ENCODE peak calls at places on chromosomes 5 and 9, in nine cellular contexts. N is adrenal gland; E is brain microvascular endothelial cell; A is heart right ventricle; V is breast epithelium; L is CD8-positive, alpha-beta T cell; X is Calu3; D is body of pancreas; C is progenitor cell of endocrine pancreas. B is an unnamed sample.

GRCh38 chr5:156589859-156590216 is 260.3 kb upstream of the PPP1R2B start:
- DNase-seq in N (no peak), E (no peak), A (no peak), V (no peak), L (no peak), X (no peak), D (no peak), C (no peak), B (no peak)

GRCh38 chr5:16453609-16454008 is 12.0 kb downstream of the ZNF622 start:
- DNase-seq in N (no peak), E (no peak), A (no peak), V (no peak), L (no peak), X (no peak), D (no peak), C (no peak), B (no peak)

GRCh38 chr9:34992376-34992951 is 2.9 kb downstream of the DNAJB5 start:
- DNase-seq in N (peak), E (peak), A (peak), V (no peak), L (no peak), X (no peak), D (peak), C (no peak), B (no peak)

GRCh38 chr5:78544531-78545200 is 103.9 kb downstream of the LHFPL2 start:
- DNase-seq in N (peak), E (peak), A (peak), V (no peak), L (no peak), X (no peak), D (no peak), C (no peak), B (no peak)

GRCh38 chr9:133476036-133476435 is 2.9 kb downstream of the SLC2A6 start:
- DNase-seq in N (no peak), E (no peak), A (no peak), V (no peak), L (no peak), X (no peak), D (no peak), C (no peak), B (no peak)

GRCh38 chr9:38641985-38642864 is 21.8 kb upstream of the ANKRD18A start:
- DNase-seq in N (peak), E (peak), A (no peak), V (no peak), L (no peak), X (peak), D (peak), C (no peak), B (no peak)

GRCh38 chr9:130437011-130437784 is 7.6 kb upstream of the ASS1 start:
- DNase-seq in N (no peak), E (no peak), A (no peak), V (no peak), L (no peak), X (no peak), D (no peak), C (no peak), B (no peak)

GRCh38 chr5:112276996-112277395 is 142.1 kb downstream of the EPB41L4A start:
- DNase-seq in N (no peak), E (no peak), A (no peak), V (no peak), L (no peak), X (no peak), D (no peak), C (no peak), B (no peak)

GRCh38 chr9:98321269-98321668 is 65.8 kb upstream of the TBC1D2 start:
- DNase-seq in N (no peak), E (no peak), A (no peak), V (no peak), L (no peak), X (no peak), D (no peak), C (no peak), B (no peak)

GRCh38 chr9:88773627-88774244 is 217.5 kb upstream of the S1PR3 start:
- DNase-seq in N (no peak), E (peak), A (no peak), V (no peak), L (no peak), X (no peak), D (no peak), C (no peak), B (no peak)

GRCh38 chr5:125699860-125700259 is 723.3 kb upstream of the GRAMD2B start:
- DNase-seq in N (no peak), E (no peak), A (no peak), V (no peak), L (no peak), X (no peak), D (no peak), C (no peak), B (no peak)

GRCh38 chr5:71589903-71590302 is 2.8 kb downstream of the MCCC2 start:
- DNase-seq in N (no peak), E (no peak), A (no peak), V (no peak), L (no peak), X (no peak), D (no peak), C (no peak), B (no peak)

GRCh38 chr5:155794801-155795200 is 532.2 kb upstream of the SGCD start:
- DNase-seq in N (no peak), E (no peak), A (no peak), V (no peak), L (no peak), X (no peak), D (no peak), C (no peak), B (no peak)

GRCh38 chr9:122998448-122998847 is 35.0 kb upstream of the GPR21 start:
- DNase-seq in N (no peak), E (no peak), A (no peak), V (no peak), L (no peak), X (no peak), D (no peak), C (no peak), B (no peak)

GRCh38 chr5:437281-437771 is 5.7 kb upstream of the EXOC3 start:
- DNase-seq in N (no peak), E (no peak), A (no peak), V (peak), L (no peak), X (no peak), D (no peak), C (no peak), B (peak)

GRCh38 chr9:11086561-11086960 is 473.8 kb upstream of the PTPRD start:
- DNase-seq in N (no peak), E (peak), A (no peak), V (no peak), L (no peak), X (no peak), D (no peak), C (no peak), B (no peak)

GRCh38 chr5:40106847-40107246 is 572.9 kb upstream of the PTGER4 start:
- DNase-seq in N (no peak), E (no peak), A (no peak), V (no peak), L (no peak), X (no peak), D (no peak), C (no peak), B (no peak)

GRCh38 chr5:27315541-27316282 is 277.3 kb upstream of the CDH9 start:
- DNase-seq in N (no peak), E (peak), A (no peak), V (no peak), L (no peak), X (no peak), D (no peak), C (no peak), B (no peak)

GRCh38 chr5:137747848-137748247 is 6.3 kb downstream of the HNRNPA0 start:
- DNase-seq in N (peak), E (no peak), A (no peak), V (no peak), L (no peak), X (no peak), D (no peak), C (no peak), B (no peak)

GRCh38 chr9:6598249-6598725 is 47.2 kb downstream of the GLDC start:
- DNase-seq in N (no peak), E (no peak), A (no peak), V (no peak), L (no peak), X (no peak), D (no peak), C (no peak), B (no peak)

GRCh38 chr9:99074902-99075245 is 30.0 kb upstream of the TGFBR1 start:
- DNase-seq in N (no peak), E (no peak), A (no peak), V (no peak), L (no peak), X (no peak), D (no peak), C (no peak), B (no peak)

GRCh38 chr5:91219803-91220371 is 163.2 kb downstream of the ARRDC3 start:
- DNase-seq in N (peak), E (peak), A (no peak), V (no peak), L (no peak), X (peak), D (no peak), C (no peak), B (no peak)

GRCh38 chr5:127536687-127537086 is 19.2 kb downstream of the PRRC1 start:
- DNase-seq in N (no peak), E (no peak), A (no peak), V (no peak), L (no peak), X (no peak), D (no peak), C (no peak), B (no peak)

GRCh38 chr5:90902681-90903386 is 344.2 kb downstream of the ADGRV1 start:
- DNase-seq in N (no peak), E (no peak), A (no peak), V (no peak), L (no peak), X (no peak), D (no peak), C (no peak), B (no peak)

GRCh38 chr5:74173665-74174064 is 466.9 kb downstream of the ENC1 start:
- DNase-seq in N (no peak), E (no peak), A (no peak), V (no peak), L (no peak), X (no peak), D (no peak), C (no peak), B (no peak)

GRCh38 chr9:94623253-94623652 is 16.1 kb downstream of the FBP1 start:
- DNase-seq in N (no peak), E (no peak), A (no peak), V (peak), L (no peak), X (peak), D (peak), C (peak), B (no peak)

GRCh38 chr5:407801-408268 is 35.1 kb upstream of the EXOC3 start:
- DNase-seq in N (no peak), E (no peak), A (no peak), V (no peak), L (no peak), X (no peak), D (no peak), C (no peak), B (no peak)

GRCh38 chr9:132125361-132125760 is 36.5 kb upstream of the NTNG2 start:
- DNase-seq in N (no peak), E (no peak), A (no peak), V (no peak), L (no peak), X (no peak), D (no peak), C (no peak), B (no peak)

GRCh38 chr5:38434981-38435710 is 121.3 kb downstream of the LIFR start:
- DNase-seq in N (no peak), E (no peak), A (no peak), V (no peak), L (no peak), X (no peak), D (no peak), C (no peak), B (no peak)

GRCh38 chr9:134059188-134059641 is 8.6 kb downstream of the BRD3 start:
- DNase-seq in N (peak), E (no peak), A (no peak), V (no peak), L (no peak), X (no peak), D (no peak), C (peak), B (peak)

GRCh38 chr5:43301653-43302091 is 11.5 kb downstream of the HMGCS1 start:
- DNase-seq in N (no peak), E (no peak), A (no peak), V (no peak), L (no peak), X (no peak), D (no peak), C (no peak), B (no peak)

DNA sequence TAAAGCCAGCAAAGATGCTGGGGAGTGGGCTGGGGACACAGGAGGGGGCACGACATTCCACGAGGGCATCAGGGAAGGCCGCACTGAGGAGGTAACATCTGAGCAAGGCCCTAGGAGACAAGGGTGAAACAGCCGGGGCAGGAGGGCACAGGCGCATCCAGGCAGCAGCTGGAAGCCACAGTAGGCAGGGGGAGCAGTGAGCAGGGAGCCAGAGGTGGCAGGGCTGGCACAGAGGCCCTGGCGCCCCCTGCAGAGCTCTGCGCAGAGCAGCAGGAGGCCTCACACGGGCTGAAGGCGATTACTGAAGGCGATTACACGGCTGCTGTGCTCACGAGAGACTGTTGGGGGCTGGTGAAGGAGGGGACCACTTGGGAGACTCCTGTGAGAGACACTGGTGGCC is 15.4 kb downstream of the LMAN2 start:
- DNase-seq in N (no peak), E (no peak), A (no peak), V (no peak), L (no peak), X (peak), D (no peak), C (no peak), B (no peak)
- TF ChIP-seq CTCF in N (no peak), E (peak), A (no peak), V (no peak), L (no peak), X (peak), D (peak), C (peak), B (no peak)

GRCh38 chr5:33509036-33509435 is 68.3 kb downstream of the TARS1 start:
- DNase-seq in N (no peak), E (no peak), A (no peak), V (no peak), L (no peak), X (no peak), D (no peak), C (no peak), B (no peak)
- TF ChIP-seq CTCF in N (no peak), E (no peak), A (no peak), V (no peak), L (no peak), X (no peak), D (no peak), C (no peak), B (no peak)

DNA sequence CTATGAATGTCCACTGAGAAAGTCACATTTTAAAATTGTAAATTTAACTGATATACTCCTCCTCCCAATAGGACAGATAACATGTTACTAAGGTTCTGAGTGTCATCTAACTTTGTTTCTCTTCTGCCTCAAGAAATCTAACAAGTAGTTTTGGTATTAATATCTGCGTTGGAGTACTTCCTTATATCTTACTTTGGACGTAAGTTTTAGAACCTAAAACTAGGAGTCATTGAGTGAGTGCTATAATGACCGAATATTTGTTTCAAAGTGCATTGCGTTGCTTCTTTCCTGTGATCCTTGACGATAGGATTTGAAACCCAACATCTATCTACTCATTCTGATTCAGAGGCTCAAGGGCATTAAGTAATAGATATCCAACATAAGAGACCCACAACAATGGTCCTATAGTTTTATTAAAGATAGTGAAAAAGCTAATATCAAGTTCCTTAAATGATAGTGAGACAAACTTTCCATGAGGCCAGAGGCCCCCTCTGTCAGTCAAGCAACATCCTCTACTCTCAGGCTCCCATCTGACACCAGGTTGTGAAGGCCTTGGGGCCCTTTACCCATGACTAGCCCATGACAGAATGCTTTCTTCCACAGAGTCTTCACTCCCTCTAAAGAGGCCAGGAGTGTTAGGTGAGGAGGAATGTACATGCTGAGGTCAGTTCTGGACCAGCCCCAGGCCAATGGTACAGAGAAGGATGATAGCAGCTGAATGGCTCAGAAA is 45.3 kb upstream of the MAP3K1 start:
- DNase-seq in N (no peak), E (no peak), A (no peak), V (no peak), L (no peak), X (no peak), D (no peak), C (no peak), B (no peak)
- TF ChIP-seq CTCF in N (no peak), E (no peak), A (no peak), V (no peak), L (no peak), X (no peak), D (no peak), C (no peak), B (no peak)

GRCh38 chr5:82799346-82800077 is 277.7 kb downstream of the TMEM167A start:
- DNase-seq in N (no peak), E (no peak), A (no peak), V (no peak), L (no peak), X (no peak), D (no peak), C (no peak), B (no peak)
- TF ChIP-seq CTCF in N (no peak), E (peak), A (no peak), V (no peak), L (no peak), X (no peak), D (no peak), C (no peak), B (no peak)